ENCODE peak calls at places on chromosomes 13 and 19, in six cellular contexts. C is ascending aorta; K is endodermal cell; E is activated CD4-positive, CD25-positive, alpha-beta regulatory T cell; F is IMR-90; X is RWPE1. B is an unnamed sample.

GRCh38 chr19:4369888-4370260 is 26.5 kb downstream of the MPND start:
- DNase-seq in C (no peak), K (peak; percentile 87), E (peak; percentile 40), F (peak; percentile 26), X (peak; percentile 43), B (no peak)

GRCh38 chr13:103102482-103102881 is 36.3 kb upstream of the SLC10A2 start:
- DNase-seq in C (no peak), K (no peak), E (no peak), F (no peak), X (no peak), B (no peak)

GRCh38 chr19:4969772-4970531 is 1.0 kb downstream of the KDM4B start:
- DNase-seq in C (no peak), K (peak; percentile 64), E (no peak), F (no peak), X (no peak), B (peak; percentile 40)

GRCh38 chr13:35727881-35728280 is 251.4 kb upstream of the MAB21L1 start:
- DNase-seq in C (no peak), K (no peak), E (no peak), F (no peak), X (peak; percentile 9), B (no peak)

GRCh38 chr13:20358022-20358421 is 125.9 kb upstream of the GJB6 start:
- DNase-seq in C (no peak), K (no peak), E (no peak), F (no peak), X (no peak), B (no peak)

GRCh38 chr13:101698400-101698799 is 245.9 kb downstream of the ITGBL1 start:
- DNase-seq in C (no peak), K (no peak), E (no peak), F (peak; percentile 7), X (peak; percentile 14), B (peak; percentile 61)

GRCh38 chr19:29819986-29820385 is 8.2 kb downstream of the CCNE1 start:
- DNase-seq in C (no peak), K (no peak), E (no peak), F (no peak), X (no peak), B (no peak)

GRCh38 chr13:112990783-112991182 is 21.8 kb downstream of the MCF2L start:
- DNase-seq in C (no peak), K (peak; percentile 78), E (no peak), F (no peak), X (no peak), B (no peak)

GRCh38 chr19:18700501-18701249 is 17.2 kb downstream of the CRTC1 start:
- DNase-seq in C (peak; percentile 85), K (peak; percentile 87), E (peak; percentile 16), F (peak; percentile 29), X (peak; percentile 77), B (peak; percentile 65)

GRCh38 chr13:45615501-45616101 is at the start of gene ERICH6B:
- DNase-seq in C (no peak), K (peak; percentile 87), E (no peak), F (peak; percentile 7), X (no peak), B (peak; percentile 53)

GRCh38 chr19:20235156-20235555 is 68.1 kb downstream of the ZNF486 start:
- DNase-seq in C (no peak), K (no peak), E (no peak), F (no peak), X (no peak), B (no peak)

GRCh38 chr19:3098515-3099346 is 4.6 kb downstream of the GNA11 start:
- DNase-seq in C (peak; percentile 79), K (no peak), E (no peak), F (peak; percentile 23), X (no peak), B (peak; percentile 50)

GRCh38 chr19:34269968-34270621 is 15.7 kb downstream of the GARRE1 start:
- DNase-seq in C (peak; percentile 89), K (peak; percentile 73), E (peak; percentile 5), F (peak; percentile 66), X (peak; percentile 61), B (peak; percentile 90)

GRCh38 chr13:79512950-79513349 is 32.0 kb downstream of the NDFIP2 start:
- DNase-seq in C (no peak), K (no peak), E (no peak), F (no peak), X (no peak), B (no peak)

GRCh38 chr13:40540707-40541044 is 125.8 kb downstream of the FOXO1 start:
- DNase-seq in C (no peak), K (no peak), E (no peak), F (no peak), X (no peak), B (no peak)

GRCh38 chr13:29721766-29722165 is 126.3 kb upstream of the SLC7A1 start:
- DNase-seq in C (no peak), K (peak; percentile 34), E (no peak), F (no peak), X (no peak), B (no peak)

GRCh38 chr19:55935206-55935605 is 3.1 kb upstream of the NLRP13 start:
- DNase-seq in C (no peak), K (no peak), E (no peak), F (no peak), X (no peak), B (no peak)

GRCh38 chr13:29319451-29319850 is 276.0 kb downstream of the SLC7A1 start:
- DNase-seq in C (no peak), K (peak; percentile 80), E (no peak), F (no peak), X (no peak), B (no peak)

GRCh38 chr19:29626386-29626785 is 20.3 kb downstream of the POP4 start:
- DNase-seq in C (no peak), K (no peak), E (no peak), F (no peak), X (no peak), B (no peak)

GRCh38 chr13:111967572-111968201 is 99.3 kb upstream of the SOX1 start:
- DNase-seq in C (no peak), K (no peak), E (no peak), F (no peak), X (no peak), B (no peak)

GRCh38 chr13:51235186-51235585 is 13.0 kb downstream of the FAM124A start:
- DNase-seq in C (no peak), K (no peak), E (no peak), F (no peak), X (no peak), B (no peak)

GRCh38 chr19:35755550-35756371 is 1.1 kb downstream of the HSPB6 start:
- DNase-seq in C (peak; percentile 94), K (peak; percentile 60), E (no peak), F (peak; percentile 55), X (no peak), B (peak; percentile 74)

GRCh38 chr19:2569596-2570465 is 93.9 kb downstream of the GADD45B start:
- DNase-seq in C (no peak), K (no peak), E (no peak), F (no peak), X (no peak), B (no peak)

GRCh38 chr13:83057119-83057518 is 825.2 kb downstream of the SLITRK1 start:
- DNase-seq in C (no peak), K (no peak), E (no peak), F (peak; percentile 65), X (no peak), B (peak; percentile 66)

GRCh38 chr19:28509079-28509895 is 703.7 kb downstream of the UQCRFS1 start:
- DNase-seq in C (no peak), K (no peak), E (no peak), F (no peak), X (no peak), B (no peak)

GRCh38 chr13:32443111-32443510 is 15.2 kb upstream of the N4BP2L1 start:
- DNase-seq in C (no peak), K (no peak), E (no peak), F (peak; percentile 23), X (no peak), B (peak; percentile 41)

GRCh38 chr19:32129141-32129540 is 216.3 kb upstream of the ZNF507 start:
- DNase-seq in C (no peak), K (no peak), E (no peak), F (no peak), X (no peak), B (no peak)

GRCh38 chr19:737591-738093 is 13.3 kb upstream of the MISP start:
- DNase-seq in C (no peak), K (peak; percentile 94), E (peak; percentile 27), F (peak; percentile 16), X (no peak), B (peak; percentile 43)

GRCh38 chr13:33806470-33807248 is 11.3 kb upstream of the RFC3 start:
- DNase-seq in C (no peak), K (no peak), E (no peak), F (no peak), X (no peak), B (no peak)

GRCh38 chr19:42412661-42413076 is 14.5 kb downstream of the LIPE start:
- DNase-seq in C (no peak), K (no peak), E (no peak), F (no peak), X (no peak), B (no peak)

GRCh38 chr13:21979156-21979819 is 308.4 kb downstream of the FGF9 start:
- DNase-seq in C (no peak), K (no peak), E (no peak), F (peak; percentile 71), X (no peak), B (no peak)

B was measured in EH.